ENCODE peak calls at places on chromosomes 12 and 14, in four cellular contexts. C, W, B and D are unnamed samples.

GRCh38 chr12:49503674-49504180 is 35.1 kb upstream of the KCNH3 start:
- DNase-seq in C (no peak), W (peak), B (peak), D (peak)

GRCh38 chr12:18415227-18415626 is 153.9 kb downstream of the PIK3C2G start:
- DNase-seq in W (no peak), C (no peak), B (no peak), D (no peak)

GRCh38 chr12:67358686-67359374 is 89.7 kb downstream of the CAND1 start:
- DNase-seq in C (no peak), B (no peak), W (no peak), D (no peak)

GRCh38 chr14:89720741-89721315 is 233.7 kb downstream of the EFCAB11 start:
- DNase-seq in B (no peak), C (no peak), W (no peak), D (no peak)

GRCh38 chr12:42605685-42606084 is 16.1 kb upstream of the PRICKLE1 start:
- DNase-seq in C (no peak), W (no peak), B (no peak), D (no peak)

GRCh38 chr12:116916714-116917114 is 6.0 kb downstream of the FBXW8 start:
- DNase-seq in W (peak), C (no peak), B (peak), D (no peak)

GRCh38 chr12:7797698-7798398 is 8.6 kb downstream of the NANOG start:
- DNase-seq in C (no peak), B (no peak), W (no peak), D (no peak)

GRCh38 chr12:54044425-54045093 is 9.1 kb upstream of the HOXC4 start:
- DNase-seq in W (no peak), B (no peak), C (no peak), D (no peak)

GRCh38 chr14:63268746-63269145 is 50.0 kb downstream of the GPHB5 start:
- DNase-seq in W (no peak), B (no peak), C (no peak), D (no peak)

GRCh38 chr14:90569606-90570462 is 173.0 kb downstream of the CALM1 start:
- DNase-seq in B (no peak), C (no peak), W (no peak), D (no peak)

GRCh38 chr14:101480022-101480746 is 81.1 kb upstream of the DIO3 start:
- DNase-seq in B (no peak), W (no peak), C (no peak), D (no peak)

GRCh38 chr14:76348898-76349297 is 27.0 kb upstream of the ESRRB start:
- DNase-seq in C (peak), B (peak), W (peak), D (no peak)

GRCh38 chr12:31928246-31929139 is 30.7 kb upstream of the RESF1 start:
- DNase-seq in C (no peak), B (peak), W (no peak), D (no peak)

GRCh38 chr14:52923902-52924575 is 26.8 kb downstream of the FERMT2 start:
- DNase-seq in C (no peak), W (no peak), B (no peak), D (no peak)

GRCh38 chr12:98422809-98423208 is 92.6 kb upstream of the TMPO start:
- DNase-seq in W (no peak), C (no peak), B (peak), D (no peak)

GRCh38 chr12:27623645-27624044 is 72.6 kb upstream of the REP15 start:
- DNase-seq in W (no peak), C (no peak), B (peak), D (no peak)

GRCh38 chr12:111628505-111629260 is 29.6 kb upstream of the ATXN2 start:
- DNase-seq in B (no peak), C (no peak), W (no peak), D (no peak)

GRCh38 chr12:17666641-17667324 is 423.2 kb downstream of the RERGL start:
- DNase-seq in W (no peak), B (no peak), C (peak), D (no peak)

GRCh38 chr14:63478024-63478423 is 65.2 kb downstream of the PPP2R5E start:
- DNase-seq in W (no peak), C (no peak), B (no peak), D (no peak)

GRCh38 chr14:45679852-45680251 is 426.9 kb upstream of the MIS18BP1 start:
- DNase-seq in W (peak), C (no peak), B (peak), D (no peak)

GRCh38 chr12:52891044-52891443 is 13.8 kb downstream of the KRT8 start:
- DNase-seq in C (no peak), B (no peak), W (no peak), D (no peak)

GRCh38 chr14:93903342-93904184 is 23.6 kb upstream of the FAM181A start:
- DNase-seq in C (no peak), B (no peak), W (peak), D (no peak)

GRCh38 chr12:123532808-123533649 is 490 bp downstream of the RILPL1 start:
- DNase-seq in C (peak), W (no peak), B (peak), D (no peak)

GRCh38 chr12:100554608-100555077 is 18.8 kb upstream of the GAS2L3 start:
- DNase-seq in C (no peak), W (peak), B (peak), D (no peak)

GRCh38 chr14:74501135-74501614 is 7.6 kb downstream of the ISCA2 start:
- DNase-seq in B (peak), C (peak), W (no peak), D (peak)

GRCh38 chr12:121799175-121799841 is 4.5 kb upstream of the SETD1B start:
- DNase-seq in C (peak), W (peak), B (peak), D (peak)

GRCh38 chr14:73254247-73255004 is 17.1 kb downstream of the PAPLN start:
- DNase-seq in W (no peak), C (peak), B (no peak), D (no peak)

GRCh38 chr12:39329015-39329414 is 113.9 kb downstream of the KIF21A start:
- DNase-seq in C (no peak), B (no peak), W (no peak), D (no peak)

GRCh38 chr14:106605548-106606448 is 1079.4 kb downstream of the TMEM121 start:
- DNase-seq in W (no peak), C (peak), B (no peak), D (no peak)

GRCh38 chr14:74302160-74302628 is 540 bp downstream of the ABCD4 start:
- DNase-seq in W (no peak), B (peak), C (no peak), D (no peak)

GRCh38 chr12:533718-534117 is 74.0 kb downstream of the B4GALNT3 start:
- DNase-seq in C (no peak), W (no peak), B (no peak), D (no peak)

GRCh38 chr14:64196668-64197411 is 97.3 kb downstream of the ESR2 start:
- DNase-seq in C (peak), W (no peak), B (peak), D (no peak)

DNA sequence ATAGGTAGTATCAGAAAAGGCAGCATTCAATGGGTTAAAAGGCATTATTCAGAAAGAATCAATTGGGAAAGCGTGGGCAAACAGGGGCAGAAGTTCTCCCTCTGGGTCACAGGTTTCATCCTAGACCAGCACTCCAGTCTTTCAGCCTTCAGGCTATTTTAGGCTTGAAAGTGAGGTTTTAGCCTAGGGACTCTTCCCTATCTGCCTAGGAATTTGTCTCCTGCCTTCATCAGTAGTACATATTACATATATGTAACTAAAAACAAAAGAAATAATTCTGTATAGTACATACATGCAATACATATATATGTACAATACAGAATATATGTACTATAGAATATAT is 34.6 kb upstream of the PCNX1 start:
- DNase-seq in W (no peak), B (no peak), C (no peak), D (no peak)
- H3K4me3 ChIP-seq in W (no peak), B (no peak), C (no peak), D (no peak)

GRCh38 chr14:48140804-48141203 is 465.4 kb upstream of the MDGA2 start:
- DNase-seq in W (no peak), B (no peak), C (no peak), D (no peak)
- TF ChIP-seq POLR2AphosphoS5 in W (no peak), B (no peak), C (no peak), D (no peak)

GRCh38 chr12:124593851-124594401 is 26.5 kb upstream of the NCOR2 start:
- DNase-seq in C (no peak), B (no peak), W (no peak), D (no peak)

GRCh38 chr12:124590447-124590846 is 23.0 kb upstream of the NCOR2 start:
- DNase-seq in W (no peak), C (no peak), B (no peak), D (no peak)

GRCh38 chr12:124593176-124593575 is 25.8 kb upstream of the NCOR2 start:
- DNase-seq in B (no peak), W (no peak), C (no peak), D (no peak)

GRCh38 chr12:124592481-124593160 is 25.2 kb upstream of the NCOR2 start:
- DNase-seq in B (no peak), W (no peak), C (no peak), D (no peak)

GRCh38 chr12:124592050-124592449 is 24.6 kb upstream of the NCOR2 start:
- DNase-seq in C (no peak), B (peak), W (no peak), D (no peak)
- TF ChIP-seq CTCF in C (no peak), B (no peak), W (no peak), D (no peak)

DNA sequence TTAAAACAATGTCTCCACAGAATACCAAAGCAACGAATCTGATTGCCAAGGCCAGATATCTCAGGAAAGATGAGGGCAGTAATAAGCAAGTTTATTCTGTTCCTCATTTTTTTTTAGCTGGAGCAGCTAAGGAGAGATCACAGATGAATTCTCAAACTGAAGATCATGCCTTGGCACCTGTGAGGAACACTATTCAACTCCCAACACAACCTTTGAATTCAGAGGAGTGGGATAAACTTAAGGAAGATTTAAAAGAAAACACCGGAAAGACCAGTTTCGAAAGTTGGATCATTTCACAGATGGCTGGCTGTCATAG is 994 bp downstream of the PRORP start:
- DNase-seq in C (no peak), W (no peak), B (no peak), D (no peak)
- H3K4me3 ChIP-seq in C (peak), W (peak), B (peak), D (peak)

DNA sequence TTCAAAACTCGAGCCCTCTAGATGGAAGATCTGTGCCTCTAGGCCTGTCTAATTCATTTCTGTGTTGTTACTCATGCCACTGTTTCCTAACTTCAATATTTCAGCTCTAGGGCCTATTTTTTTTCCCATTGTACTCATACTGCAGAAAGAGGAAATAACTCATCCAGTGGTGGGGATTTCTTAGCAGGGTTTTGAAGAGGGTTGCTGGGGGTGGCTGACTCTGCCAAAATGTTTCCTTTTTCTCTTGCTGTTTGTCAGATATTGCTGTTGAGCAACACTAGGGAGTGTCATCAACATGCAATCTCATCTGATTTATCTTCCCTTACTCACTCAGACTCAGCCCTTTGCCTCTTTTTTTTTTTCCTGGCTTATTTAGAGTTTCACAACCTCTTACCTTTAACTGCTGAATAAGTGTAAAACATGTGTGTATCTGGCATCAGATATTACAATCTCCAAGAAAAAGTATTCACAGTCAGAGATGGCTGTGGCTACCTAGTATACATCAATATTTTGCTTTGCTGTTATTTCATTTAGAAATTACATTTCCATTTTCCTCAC is 189.5 kb downstream of the DUSP6 start:
- DNase-seq in W (peak), B (peak), C (no peak), D (peak)
- TF ChIP-seq POLR2AphosphoS5 in W (no peak), B (peak), C (peak), D (peak)

GRCh38 chr12:12818693-12819092 is 5.5 kb downstream of the DDX47 start:
- DNase-seq in C (no peak), W (no peak), B (no peak), D (no peak)

GRCh38 chr12:12819221-12819620 is 6.1 kb downstream of the DDX47 start:
- DNase-seq in W (no peak), C (no peak), B (no peak), D (no peak)

GRCh38 chr12:12821975-12822374 is 8.8 kb downstream of the DDX47 start:
- DNase-seq in C (no peak), W (no peak), B (no peak), D (no peak)

GRCh38 chr12:12817611-12818010 is 4.5 kb downstream of the DDX47 start:
- DNase-seq in B (no peak), C (no peak), W (no peak), D (no peak)

DNA sequence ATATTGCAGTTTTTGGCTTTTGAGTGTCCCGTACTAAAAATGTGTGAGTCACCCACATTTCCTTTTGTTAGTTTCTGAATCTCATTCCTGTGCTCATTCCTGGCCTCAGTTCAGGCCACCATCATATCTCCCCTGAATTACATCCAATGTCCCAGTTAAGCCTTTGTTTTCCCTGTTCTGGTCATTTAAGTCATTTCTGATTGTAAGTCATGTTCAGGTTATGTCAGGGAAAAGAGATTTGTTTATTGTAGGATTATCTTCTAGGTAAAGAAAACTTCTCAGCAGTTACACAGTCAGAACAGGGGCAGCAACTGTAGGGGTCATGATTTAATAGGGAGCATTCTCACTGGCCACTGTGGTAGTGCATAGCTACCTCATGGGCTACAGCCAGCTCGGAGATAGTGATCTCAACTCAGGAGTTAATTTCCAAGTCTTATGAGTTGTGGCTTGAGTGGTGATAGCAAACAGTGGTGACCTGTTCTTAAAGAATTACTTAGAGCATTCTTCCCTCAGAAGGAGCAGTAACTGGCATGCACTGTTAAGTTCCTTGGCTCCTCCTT is 6.7 kb downstream of the DDX47 start:
- DNase-seq in C (no peak), W (no peak), B (peak), D (peak)
- TF ChIP-seq CTCF in C (no peak), W (no peak), B (no peak), D (no peak)

DNA sequence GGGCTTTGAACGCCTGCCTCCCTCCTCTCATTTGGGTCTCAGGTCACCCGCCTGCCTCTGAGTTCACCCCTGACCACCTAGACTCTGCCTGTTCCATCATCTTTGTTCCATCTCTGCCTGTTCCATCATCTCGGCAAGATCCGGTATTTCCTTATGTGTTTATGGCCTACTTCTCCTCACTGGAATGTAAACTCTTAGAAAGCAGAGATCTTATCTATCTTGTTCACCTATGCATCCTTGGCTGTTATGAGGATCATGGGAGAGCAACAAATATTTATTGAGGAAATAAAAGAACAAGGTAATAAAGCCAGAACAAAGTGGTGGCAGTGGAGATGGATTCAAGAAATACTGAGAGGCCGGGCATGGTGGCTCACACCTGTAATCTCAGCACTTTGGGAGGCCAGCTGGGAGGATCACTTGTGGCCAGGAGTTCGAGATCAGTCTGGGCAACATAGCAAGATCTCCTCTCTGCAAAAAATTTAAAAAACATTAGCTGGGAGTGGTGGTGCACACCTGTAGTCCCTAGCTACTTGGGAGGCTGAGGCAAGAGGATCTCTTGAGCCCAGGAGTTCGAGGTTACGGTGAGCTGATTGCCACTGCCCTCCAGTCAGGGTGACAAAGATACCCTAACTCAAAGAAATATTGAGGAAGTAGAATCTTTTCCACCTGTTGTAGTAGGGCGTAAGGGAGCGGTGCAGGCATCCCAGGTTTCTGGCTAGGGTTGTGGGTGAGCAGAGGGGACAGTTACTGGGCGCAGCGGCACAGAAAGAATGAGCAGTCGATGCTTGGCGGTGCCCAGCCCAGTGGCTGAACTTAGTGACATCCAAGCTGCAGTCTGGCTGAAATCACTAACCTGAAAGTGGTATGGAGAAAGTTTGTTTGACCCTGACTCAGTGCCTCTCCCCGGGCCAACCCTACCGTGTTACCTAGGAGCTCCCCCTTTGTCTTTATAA is 1.7 kb upstream of the KLC1 start:
- DNase-seq in C (no peak), B (no peak), W (no peak), D (peak)
- H3K4me3 ChIP-seq in C (no peak), B (no peak), W (no peak), D (no peak)